ENCODE peak calls at places on chromosome 4, in ten cellular contexts. One of them, this sample, is unnamed.
A peak's percentile ranks its signal among the peaks of the same experiment; 100 is the strongest.

GRCh38 chr4:6619466-6620255 is 20.8 kb upstream of the MRFAP1 start:
- DNase-seq in AG08396: no peak
- DNase-seq in ecto neural progenitor cell: no peak
- DNase-seq in NCI-H1092: no peak
- DNase-seq in dorsolateral prefrontal cortex: peak; percentile 25
- DNase-seq in ascending aorta: no peak
- DNase-seq in stimulated activated CD4-positive, alpha-beta T cell treated with anti-CD3 and anti-CD28 coated beads, TNF-alpha, amount 100 ng/mL, for 4 hours: no peak
- DNase-seq in C1 segment of cervical spinal cord: no peak
- DNase-seq in A172: no peak
- DNase-seq in fibroblast of pulmonary artery: no peak
- DNase-seq in this sample: no peak

GRCh38 chr4:83890816-83891215 is 354.9 kb downstream of the GPAT3 start:
- DNase-seq in AG08396: no peak
- DNase-seq in ecto neural progenitor cell: no peak
- DNase-seq in NCI-H1092: no peak
- DNase-seq in dorsolateral prefrontal cortex: no peak
- DNase-seq in ascending aorta: no peak
- DNase-seq in stimulated activated CD4-positive, alpha-beta T cell treated with anti-CD3 and anti-CD28 coated beads, TNF-alpha, amount 100 ng/mL, for 4 hours: no peak
- DNase-seq in C1 segment of cervical spinal cord: no peak
- DNase-seq in A172: no peak
- DNase-seq in fibroblast of pulmonary artery: no peak
- DNase-seq in this sample: no peak

GRCh38 chr4:150722908-150723362 is 141.0 kb downstream of the MAB21L2 start:
- DNase-seq in AG08396: no peak
- DNase-seq in ecto neural progenitor cell: no peak
- DNase-seq in NCI-H1092: no peak
- DNase-seq in dorsolateral prefrontal cortex: no peak
- DNase-seq in ascending aorta: peak; percentile 91
- DNase-seq in stimulated activated CD4-positive, alpha-beta T cell treated with anti-CD3 and anti-CD28 coated beads, TNF-alpha, amount 100 ng/mL, for 4 hours: no peak
- DNase-seq in C1 segment of cervical spinal cord: no peak
- DNase-seq in A172: no peak
- DNase-seq in fibroblast of pulmonary artery: peak; percentile 85
- DNase-seq in this sample: no peak

GRCh38 chr4:109185951-109186350 is 116.5 kb downstream of the COL25A1 start:
- DNase-seq in AG08396: no peak
- DNase-seq in ecto neural progenitor cell: no peak
- DNase-seq in NCI-H1092: no peak
- DNase-seq in dorsolateral prefrontal cortex: no peak
- DNase-seq in ascending aorta: no peak
- DNase-seq in stimulated activated CD4-positive, alpha-beta T cell treated with anti-CD3 and anti-CD28 coated beads, TNF-alpha, amount 100 ng/mL, for 4 hours: no peak
- DNase-seq in C1 segment of cervical spinal cord: no peak
- DNase-seq in A172: no peak
- DNase-seq in fibroblast of pulmonary artery: no peak
- DNase-seq in this sample: no peak

GRCh38 chr4:66108898-66109297 is 438.6 kb upstream of the EPHA5 start:
- DNase-seq in AG08396: no peak
- DNase-seq in ecto neural progenitor cell: no peak
- DNase-seq in NCI-H1092: no peak
- DNase-seq in dorsolateral prefrontal cortex: no peak
- DNase-seq in ascending aorta: no peak
- DNase-seq in stimulated activated CD4-positive, alpha-beta T cell treated with anti-CD3 and anti-CD28 coated beads, TNF-alpha, amount 100 ng/mL, for 4 hours: no peak
- DNase-seq in C1 segment of cervical spinal cord: no peak
- DNase-seq in A172: no peak
- DNase-seq in fibroblast of pulmonary artery: peak; percentile 6
- DNase-seq in this sample: no peak

GRCh38 chr4:122309988-122310626 is 68.7 kb upstream of the ADAD1 start:
- DNase-seq in AG08396: no peak
- DNase-seq in ecto neural progenitor cell: no peak
- DNase-seq in NCI-H1092: no peak
- DNase-seq in dorsolateral prefrontal cortex: no peak
- DNase-seq in ascending aorta: no peak
- DNase-seq in stimulated activated CD4-positive, alpha-beta T cell treated with anti-CD3 and anti-CD28 coated beads, TNF-alpha, amount 100 ng/mL, for 4 hours: no peak
- DNase-seq in C1 segment of cervical spinal cord: no peak
- DNase-seq in A172: no peak
- DNase-seq in fibroblast of pulmonary artery: peak; percentile 29
- DNase-seq in this sample: no peak

GRCh38 chr4:58061967-58062366 is 951.8 kb upstream of the IGFBP7 start:
- DNase-seq in AG08396: no peak
- DNase-seq in ecto neural progenitor cell: no peak
- DNase-seq in NCI-H1092: no peak
- DNase-seq in dorsolateral prefrontal cortex: no peak
- DNase-seq in ascending aorta: no peak
- DNase-seq in stimulated activated CD4-positive, alpha-beta T cell treated with anti-CD3 and anti-CD28 coated beads, TNF-alpha, amount 100 ng/mL, for 4 hours: no peak
- DNase-seq in C1 segment of cervical spinal cord: no peak
- DNase-seq in A172: no peak
- DNase-seq in fibroblast of pulmonary artery: no peak
- DNase-seq in this sample: no peak

GRCh38 chr4:184897807-184898388 is 72.1 kb upstream of the ACSL1 start:
- DNase-seq in AG08396: no peak
- DNase-seq in ecto neural progenitor cell: no peak
- DNase-seq in NCI-H1092: no peak
- DNase-seq in dorsolateral prefrontal cortex: no peak
- DNase-seq in ascending aorta: no peak
- DNase-seq in stimulated activated CD4-positive, alpha-beta T cell treated with anti-CD3 and anti-CD28 coated beads, TNF-alpha, amount 100 ng/mL, for 4 hours: no peak
- DNase-seq in C1 segment of cervical spinal cord: peak; percentile 22
- DNase-seq in A172: no peak
- DNase-seq in fibroblast of pulmonary artery: no peak
- DNase-seq in this sample: no peak

GRCh38 chr4:170589597-170590191 is 499.9 kb upstream of the AADAT start:
- DNase-seq in AG08396: no peak
- DNase-seq in ecto neural progenitor cell: no peak
- DNase-seq in NCI-H1092: no peak
- DNase-seq in dorsolateral prefrontal cortex: no peak
- DNase-seq in ascending aorta: no peak
- DNase-seq in stimulated activated CD4-positive, alpha-beta T cell treated with anti-CD3 and anti-CD28 coated beads, TNF-alpha, amount 100 ng/mL, for 4 hours: no peak
- DNase-seq in C1 segment of cervical spinal cord: no peak
- DNase-seq in A172: peak; percentile 50
- DNase-seq in fibroblast of pulmonary artery: peak; percentile 22
- DNase-seq in this sample: no peak

GRCh38 chr4:6150046-6150735 is 50.2 kb downstream of the JAKMIP1 start:
- DNase-seq in AG08396: no peak
- DNase-seq in ecto neural progenitor cell: no peak
- DNase-seq in NCI-H1092: no peak
- DNase-seq in dorsolateral prefrontal cortex: peak; percentile 45
- DNase-seq in ascending aorta: no peak
- DNase-seq in stimulated activated CD4-positive, alpha-beta T cell treated with anti-CD3 and anti-CD28 coated beads, TNF-alpha, amount 100 ng/mL, for 4 hours: no peak
- DNase-seq in C1 segment of cervical spinal cord: no peak
- DNase-seq in A172: no peak
- DNase-seq in fibroblast of pulmonary artery: no peak
- DNase-seq in this sample: no peak

GRCh38 chr4:184355111-184355604 is 119.2 kb downstream of the IRF2 start:
- DNase-seq in AG08396: peak; percentile 57
- DNase-seq in ecto neural progenitor cell: no peak
- DNase-seq in NCI-H1092: no peak
- DNase-seq in dorsolateral prefrontal cortex: no peak
- DNase-seq in ascending aorta: no peak
- DNase-seq in stimulated activated CD4-positive, alpha-beta T cell treated with anti-CD3 and anti-CD28 coated beads, TNF-alpha, amount 100 ng/mL, for 4 hours: no peak
- DNase-seq in C1 segment of cervical spinal cord: peak; percentile 34
- DNase-seq in A172: peak; percentile 80
- DNase-seq in fibroblast of pulmonary artery: peak; percentile 99
- DNase-seq in this sample: no peak

GRCh38 chr4:28369504-28369903 is 1508.9 kb downstream of the STIM2 start:
- DNase-seq in AG08396: no peak
- DNase-seq in ecto neural progenitor cell: no peak
- DNase-seq in NCI-H1092: no peak
- DNase-seq in dorsolateral prefrontal cortex: no peak
- DNase-seq in ascending aorta: no peak
- DNase-seq in stimulated activated CD4-positive, alpha-beta T cell treated with anti-CD3 and anti-CD28 coated beads, TNF-alpha, amount 100 ng/mL, for 4 hours: no peak
- DNase-seq in C1 segment of cervical spinal cord: no peak
- DNase-seq in A172: no peak
- DNase-seq in fibroblast of pulmonary artery: peak; percentile 59
- DNase-seq in this sample: no peak

GRCh38 chr4:33357121-33357520 is 2637.0 kb downstream of the PCDH7 start:
- DNase-seq in AG08396: no peak
- DNase-seq in ecto neural progenitor cell: no peak
- DNase-seq in NCI-H1092: no peak
- DNase-seq in dorsolateral prefrontal cortex: no peak
- DNase-seq in ascending aorta: no peak
- DNase-seq in stimulated activated CD4-positive, alpha-beta T cell treated with anti-CD3 and anti-CD28 coated beads, TNF-alpha, amount 100 ng/mL, for 4 hours: no peak
- DNase-seq in C1 segment of cervical spinal cord: no peak
- DNase-seq in A172: no peak
- DNase-seq in fibroblast of pulmonary artery: peak; percentile 7
- DNase-seq in this sample: no peak

GRCh38 chr4:165289429-165289785 is 38.1 kb upstream of the MSMO1 start:
- DNase-seq in AG08396: no peak
- DNase-seq in ecto neural progenitor cell: no peak
- DNase-seq in NCI-H1092: no peak
- DNase-seq in dorsolateral prefrontal cortex: no peak
- DNase-seq in ascending aorta: no peak
- DNase-seq in stimulated activated CD4-positive, alpha-beta T cell treated with anti-CD3 and anti-CD28 coated beads, TNF-alpha, amount 100 ng/mL, for 4 hours: no peak
- DNase-seq in C1 segment of cervical spinal cord: no peak
- DNase-seq in A172: no peak
- DNase-seq in fibroblast of pulmonary artery: no peak
- DNase-seq in this sample: no peak

GRCh38 chr4:11397819-11398610 is 30.7 kb downstream of the HS3ST1 start:
- DNase-seq in AG08396: no peak
- DNase-seq in ecto neural progenitor cell: no peak
- DNase-seq in NCI-H1092: no peak
- DNase-seq in dorsolateral prefrontal cortex: no peak
- DNase-seq in ascending aorta: no peak
- DNase-seq in stimulated activated CD4-positive, alpha-beta T cell treated with anti-CD3 and anti-CD28 coated beads, TNF-alpha, amount 100 ng/mL, for 4 hours: no peak
- DNase-seq in C1 segment of cervical spinal cord: no peak
- DNase-seq in A172: no peak
- DNase-seq in fibroblast of pulmonary artery: no peak
- DNase-seq in this sample: no peak

GRCh38 chr4:87100093-87100634 is 120.3 kb downstream of the KLHL8 start:
- DNase-seq in AG08396: no peak
- DNase-seq in ecto neural progenitor cell: no peak
- DNase-seq in NCI-H1092: no peak
- DNase-seq in dorsolateral prefrontal cortex: no peak
- DNase-seq in ascending aorta: no peak
- DNase-seq in stimulated activated CD4-positive, alpha-beta T cell treated with anti-CD3 and anti-CD28 coated beads, TNF-alpha, amount 100 ng/mL, for 4 hours: no peak
- DNase-seq in C1 segment of cervical spinal cord: no peak
- DNase-seq in A172: no peak
- DNase-seq in fibroblast of pulmonary artery: no peak
- DNase-seq in this sample: no peak

GRCh38 chr4:140239311-140239710 is 85.3 kb upstream of the MAML3 start:
- DNase-seq in AG08396: no peak
- DNase-seq in ecto neural progenitor cell: no peak
- DNase-seq in NCI-H1092: peak; percentile 58
- DNase-seq in dorsolateral prefrontal cortex: no peak
- DNase-seq in ascending aorta: no peak
- DNase-seq in stimulated activated CD4-positive, alpha-beta T cell treated with anti-CD3 and anti-CD28 coated beads, TNF-alpha, amount 100 ng/mL, for 4 hours: no peak
- DNase-seq in C1 segment of cervical spinal cord: no peak
- DNase-seq in A172: no peak
- DNase-seq in fibroblast of pulmonary artery: no peak
- DNase-seq in this sample: no peak

GRCh38 chr4:184294734-184295133 is 77.1 kb upstream of the ENPP6 start:
- DNase-seq in AG08396: no peak
- DNase-seq in ecto neural progenitor cell: no peak
- DNase-seq in NCI-H1092: no peak
- DNase-seq in dorsolateral prefrontal cortex: no peak
- DNase-seq in ascending aorta: no peak
- DNase-seq in stimulated activated CD4-positive, alpha-beta T cell treated with anti-CD3 and anti-CD28 coated beads, TNF-alpha, amount 100 ng/mL, for 4 hours: no peak
- DNase-seq in C1 segment of cervical spinal cord: no peak
- DNase-seq in A172: no peak
- DNase-seq in fibroblast of pulmonary artery: no peak
- DNase-seq in this sample: no peak

GRCh38 chr4:174848596-174848995 is 19.5 kb upstream of the GLRA3 start:
- DNase-seq in AG08396: no peak
- DNase-seq in ecto neural progenitor cell: no peak
- DNase-seq in NCI-H1092: no peak
- DNase-seq in dorsolateral prefrontal cortex: no peak
- DNase-seq in ascending aorta: no peak
- DNase-seq in stimulated activated CD4-positive, alpha-beta T cell treated with anti-CD3 and anti-CD28 coated beads, TNF-alpha, amount 100 ng/mL, for 4 hours: no peak
- DNase-seq in C1 segment of cervical spinal cord: no peak
- DNase-seq in A172: no peak
- DNase-seq in fibroblast of pulmonary artery: no peak
- DNase-seq in this sample: no peak

GRCh38 chr4:64713256-64713840 is 304.1 kb upstream of the TECRL start:
- DNase-seq in AG08396: peak; percentile 5
- DNase-seq in ecto neural progenitor cell: no peak
- DNase-seq in NCI-H1092: no peak
- DNase-seq in dorsolateral prefrontal cortex: no peak
- DNase-seq in ascending aorta: no peak
- DNase-seq in stimulated activated CD4-positive, alpha-beta T cell treated with anti-CD3 and anti-CD28 coated beads, TNF-alpha, amount 100 ng/mL, for 4 hours: no peak
- DNase-seq in C1 segment of cervical spinal cord: no peak
- DNase-seq in A172: peak; percentile 2
- DNase-seq in fibroblast of pulmonary artery: peak; percentile 35
- DNase-seq in this sample: no peak

GRCh38 chr4:141395246-141395830 is 174.6 kb downstream of the ZNF330 start:
- DNase-seq in AG08396: no peak
- DNase-seq in ecto neural progenitor cell: no peak
- DNase-seq in NCI-H1092: no peak
- DNase-seq in dorsolateral prefrontal cortex: no peak
- DNase-seq in ascending aorta: no peak
- DNase-seq in stimulated activated CD4-positive, alpha-beta T cell treated with anti-CD3 and anti-CD28 coated beads, TNF-alpha, amount 100 ng/mL, for 4 hours: no peak
- DNase-seq in C1 segment of cervical spinal cord: no peak
- DNase-seq in A172: no peak
- DNase-seq in fibroblast of pulmonary artery: no peak
- DNase-seq in this sample: no peak

GRCh38 chr4:6555519-6555918 is 19.5 kb upstream of the MAN2B2 start:
- DNase-seq in AG08396: no peak
- DNase-seq in ecto neural progenitor cell: no peak
- DNase-seq in NCI-H1092: no peak
- DNase-seq in dorsolateral prefrontal cortex: peak; percentile 64
- DNase-seq in ascending aorta: no peak
- DNase-seq in stimulated activated CD4-positive, alpha-beta T cell treated with anti-CD3 and anti-CD28 coated beads, TNF-alpha, amount 100 ng/mL, for 4 hours: no peak
- DNase-seq in C1 segment of cervical spinal cord: no peak
- DNase-seq in A172: no peak
- DNase-seq in fibroblast of pulmonary artery: no peak
- DNase-seq in this sample: no peak

GRCh38 chr4:140286503-140286902 is 86.9 kb upstream of the SCOC start:
- DNase-seq in AG08396: no peak
- DNase-seq in ecto neural progenitor cell: no peak
- DNase-seq in NCI-H1092: no peak
- DNase-seq in dorsolateral prefrontal cortex: peak; percentile 72
- DNase-seq in ascending aorta: no peak
- DNase-seq in stimulated activated CD4-positive, alpha-beta T cell treated with anti-CD3 and anti-CD28 coated beads, TNF-alpha, amount 100 ng/mL, for 4 hours: no peak
- DNase-seq in C1 segment of cervical spinal cord: no peak
- DNase-seq in A172: no peak
- DNase-seq in fibroblast of pulmonary artery: no peak
- DNase-seq in this sample: no peak

GRCh38 chr4:52198356-52198755 is 147.3 kb downstream of the SPATA18 start:
- DNase-seq in AG08396: no peak
- DNase-seq in ecto neural progenitor cell: no peak
- DNase-seq in NCI-H1092: no peak
- DNase-seq in dorsolateral prefrontal cortex: no peak
- DNase-seq in ascending aorta: no peak
- DNase-seq in stimulated activated CD4-positive, alpha-beta T cell treated with anti-CD3 and anti-CD28 coated beads, TNF-alpha, amount 100 ng/mL, for 4 hours: no peak
- DNase-seq in C1 segment of cervical spinal cord: no peak
- DNase-seq in A172: no peak
- DNase-seq in fibroblast of pulmonary artery: no peak
- DNase-seq in this sample: no peak

GRCh38 chr4:89836897-89837384 is at the start of gene SNCA:
- DNase-seq in AG08396: peak; percentile 49
- DNase-seq in ecto neural progenitor cell: peak; percentile 90
- DNase-seq in NCI-H1092: peak; percentile 61
- DNase-seq in dorsolateral prefrontal cortex: peak; percentile 82
- DNase-seq in ascending aorta: no peak
- DNase-seq in stimulated activated CD4-positive, alpha-beta T cell treated with anti-CD3 and anti-CD28 coated beads, TNF-alpha, amount 100 ng/mL, for 4 hours: peak; percentile 25
- DNase-seq in C1 segment of cervical spinal cord: peak; percentile 87
- DNase-seq in A172: no peak
- DNase-seq in fibroblast of pulmonary artery: peak; percentile 74
- DNase-seq in this sample: no peak

GRCh38 chr4:159158989-159159388 is 56.1 kb downstream of the RAPGEF2 start:
- DNase-seq in AG08396: no peak
- DNase-seq in ecto neural progenitor cell: no peak
- DNase-seq in NCI-H1092: no peak
- DNase-seq in dorsolateral prefrontal cortex: no peak
- DNase-seq in ascending aorta: no peak
- DNase-seq in stimulated activated CD4-positive, alpha-beta T cell treated with anti-CD3 and anti-CD28 coated beads, TNF-alpha, amount 100 ng/mL, for 4 hours: no peak
- DNase-seq in C1 segment of cervical spinal cord: no peak
- DNase-seq in A172: no peak
- DNase-seq in fibroblast of pulmonary artery: no peak
- DNase-seq in this sample: no peak

GRCh38 chr4:66489783-66490452 is 819.6 kb upstream of the EPHA5 start:
- DNase-seq in AG08396: peak; percentile 7
- DNase-seq in ecto neural progenitor cell: no peak
- DNase-seq in NCI-H1092: no peak
- DNase-seq in dorsolateral prefrontal cortex: no peak
- DNase-seq in ascending aorta: no peak
- DNase-seq in stimulated activated CD4-positive, alpha-beta T cell treated with anti-CD3 and anti-CD28 coated beads, TNF-alpha, amount 100 ng/mL, for 4 hours: no peak
- DNase-seq in C1 segment of cervical spinal cord: no peak
- DNase-seq in A172: peak; percentile 44
- DNase-seq in fibroblast of pulmonary artery: peak; percentile 88
- DNase-seq in this sample: no peak

This sample was measured in activated CD4-positive, CD25-positive, alpha-beta regulatory T cell treated with anti-CD3 and anti-CD28 coated beads, Interleukin-2, amount 50 U/mL, for 16 hours.